ENCODE peak calls at places on chromosomes 1 and 21, in four cellular contexts. One of them, this sample, is unnamed.
A peak's percentile ranks its signal among the peaks of the same experiment; 100 is the strongest.

GRCh38 chr1:174996474-174996873 is 3.3 kb upstream of the CACYBP start:
- DNase-seq in fibroblast of pulmonary artery: peak; percentile 51
- DNase-seq in adrenal gland: no peak
- DNase-seq in pancreas: no peak
- DNase-seq in this sample: peak; percentile 50

GRCh38 chr1:82399093-82399492 is 598.4 kb downstream of the ADGRL2 start:
- DNase-seq in fibroblast of pulmonary artery: peak; percentile 48
- DNase-seq in adrenal gland: no peak
- DNase-seq in pancreas: no peak
- DNase-seq in this sample: no peak

GRCh38 chr1:41629571-41629970 is 145.1 kb upstream of the EDN2 start:
- DNase-seq in fibroblast of pulmonary artery: peak; percentile 78
- DNase-seq in adrenal gland: no peak
- DNase-seq in pancreas: no peak
- DNase-seq in this sample: peak; percentile 53

GRCh38 chr1:63281753-63282152 is 40.6 kb upstream of the FOXD3 start:
- DNase-seq in fibroblast of pulmonary artery: no peak
- DNase-seq in adrenal gland: no peak
- DNase-seq in pancreas: no peak
- DNase-seq in this sample: no peak

GRCh38 chr1:156050376-156050775 is 3.2 kb downstream of the UBQLN4 start:
- DNase-seq in fibroblast of pulmonary artery: no peak
- DNase-seq in adrenal gland: no peak
- DNase-seq in pancreas: no peak
- DNase-seq in this sample: no peak

GRCh38 chr1:236753554-236753953 is 41.5 kb upstream of the MTR start:
- DNase-seq in fibroblast of pulmonary artery: peak; percentile 23
- DNase-seq in adrenal gland: no peak
- DNase-seq in pancreas: no peak
- DNase-seq in this sample: peak; percentile 17

GRCh38 chr1:57464756-57465155 is 40.9 kb upstream of the DAB1 start:
- DNase-seq in fibroblast of pulmonary artery: no peak
- DNase-seq in adrenal gland: no peak
- DNase-seq in pancreas: no peak
- DNase-seq in this sample: no peak

GRCh38 chr1:235142991-235143390 is 14.4 kb upstream of the TOMM20 start:
- DNase-seq in fibroblast of pulmonary artery: no peak
- DNase-seq in adrenal gland: no peak
- DNase-seq in pancreas: no peak
- DNase-seq in this sample: no peak

GRCh38 chr1:46767649-46768282 is 31.1 kb upstream of the CYP4B1 start:
- DNase-seq in fibroblast of pulmonary artery: no peak
- DNase-seq in adrenal gland: no peak
- DNase-seq in pancreas: no peak
- DNase-seq in this sample: no peak

GRCh38 chr1:197666769-197667285 is 108.5 kb downstream of the DENND1B start:
- DNase-seq in fibroblast of pulmonary artery: no peak
- DNase-seq in adrenal gland: no peak
- DNase-seq in pancreas: no peak
- DNase-seq in this sample: no peak

GRCh38 chr1:202367200-202367742 is 18.8 kb downstream of the PPP1R12B start:
- DNase-seq in fibroblast of pulmonary artery: no peak
- DNase-seq in adrenal gland: no peak
- DNase-seq in pancreas: no peak
- DNase-seq in this sample: no peak

GRCh38 chr1:150551049-150551783 is 2.0 kb downstream of the ADAMTSL4 start:
- DNase-seq in fibroblast of pulmonary artery: peak; percentile 34
- DNase-seq in adrenal gland: no peak
- DNase-seq in pancreas: no peak
- DNase-seq in this sample: no peak

GRCh38 chr1:64864018-64864945 is 102.1 kb downstream of the JAK1 start:
- DNase-seq in fibroblast of pulmonary artery: peak; percentile 37
- DNase-seq in adrenal gland: peak; percentile 45
- DNase-seq in pancreas: peak; percentile 59
- DNase-seq in this sample: peak; percentile 83

GRCh38 chr1:117825414-117825813 is 104.0 kb downstream of the GDAP2 start:
- DNase-seq in fibroblast of pulmonary artery: no peak
- DNase-seq in adrenal gland: no peak
- DNase-seq in pancreas: no peak
- DNase-seq in this sample: no peak

GRCh38 chr1:173477286-173478098 is at the start of gene PRDX6:
- DNase-seq in fibroblast of pulmonary artery: peak; percentile 83
- DNase-seq in adrenal gland: peak; percentile 74
- DNase-seq in pancreas: peak; percentile 81
- DNase-seq in this sample: peak; percentile 84

GRCh38 chr1:223137402-223138100 is 5.5 kb downstream of the TLR5 start:
- DNase-seq in fibroblast of pulmonary artery: peak; percentile 90
- DNase-seq in adrenal gland: peak; percentile 56
- DNase-seq in pancreas: no peak
- DNase-seq in this sample: peak; percentile 84

GRCh38 chr1:78003070-78003751 is 1.5 kb upstream of the DNAJB4 start:
- DNase-seq in fibroblast of pulmonary artery: peak; percentile 43
- DNase-seq in adrenal gland: no peak
- DNase-seq in pancreas: no peak
- DNase-seq in this sample: no peak

GRCh38 chr1:104933846-104934245 is 1184.1 kb downstream of the AMY1C start:
- DNase-seq in fibroblast of pulmonary artery: no peak
- DNase-seq in adrenal gland: no peak
- DNase-seq in pancreas: no peak
- DNase-seq in this sample: no peak

GRCh38 chr21:26884436-26884835 is 39.2 kb upstream of the ADAMTS1 start:
- DNase-seq in fibroblast of pulmonary artery: no peak
- DNase-seq in adrenal gland: no peak
- DNase-seq in pancreas: no peak
- DNase-seq in this sample: no peak

GRCh38 chr1:221998186-221998612 is 256.3 kb upstream of the DUSP10 start:
- DNase-seq in fibroblast of pulmonary artery: peak; percentile 56
- DNase-seq in adrenal gland: no peak
- DNase-seq in pancreas: no peak
- DNase-seq in this sample: no peak

GRCh38 chr1:202957733-202958543 is at the start of gene ADIPOR1:
- DNase-seq in fibroblast of pulmonary artery: peak; percentile 83
- DNase-seq in adrenal gland: peak; percentile 91
- DNase-seq in pancreas: peak; percentile 97
- DNase-seq in this sample: peak; percentile 95

GRCh38 chr21:32167513-32167912 is 111.3 kb downstream of the MIS18A start:
- DNase-seq in fibroblast of pulmonary artery: no peak
- DNase-seq in adrenal gland: no peak
- DNase-seq in pancreas: no peak
- DNase-seq in this sample: no peak

GRCh38 chr1:40917995-40918711 is 56.0 kb upstream of the CITED4 start:
- DNase-seq in fibroblast of pulmonary artery: no peak
- DNase-seq in adrenal gland: no peak
- DNase-seq in pancreas: no peak
- DNase-seq in this sample: no peak

GRCh38 chr21:45170987-45171386 is 96.6 kb downstream of the ADARB1 start:
- DNase-seq in fibroblast of pulmonary artery: no peak
- DNase-seq in adrenal gland: no peak
- DNase-seq in pancreas: no peak
- DNase-seq in this sample: no peak

GRCh38 chr1:168637350-168637991 is 61.1 kb downstream of the XCL1 start:
- DNase-seq in fibroblast of pulmonary artery: peak; percentile 61
- DNase-seq in adrenal gland: no peak
- DNase-seq in pancreas: no peak
- DNase-seq in this sample: peak; percentile 67
- TF ChIP-seq CTCF in fibroblast of pulmonary artery: peak; percentile 77
- TF ChIP-seq CTCF in adrenal gland: peak; percentile 56
- TF ChIP-seq CTCF in pancreas: peak; percentile 61
- TF ChIP-seq CTCF in this sample: peak; percentile 79

GRCh38 chr1:217311766-217312165 is 319.1 kb downstream of the GPATCH2 start:
- DNase-seq in fibroblast of pulmonary artery: peak; percentile 36
- DNase-seq in adrenal gland: no peak
- DNase-seq in pancreas: no peak
- DNase-seq in this sample: no peak
- TF ChIP-seq CTCF in fibroblast of pulmonary artery: peak; percentile 32
- TF ChIP-seq CTCF in adrenal gland: no peak
- TF ChIP-seq CTCF in pancreas: no peak
- TF ChIP-seq CTCF in this sample: no peak

GRCh38 chr1:27522860-27523665 is 33.1 kb upstream of the WASF2 start:
- DNase-seq in fibroblast of pulmonary artery: peak; percentile 41
- DNase-seq in adrenal gland: no peak
- DNase-seq in pancreas: no peak
- DNase-seq in this sample: no peak
- TF ChIP-seq CTCF in fibroblast of pulmonary artery: peak; percentile 29
- TF ChIP-seq CTCF in adrenal gland: no peak
- TF ChIP-seq CTCF in pancreas: no peak
- TF ChIP-seq CTCF in this sample: peak; percentile 40

DNA sequence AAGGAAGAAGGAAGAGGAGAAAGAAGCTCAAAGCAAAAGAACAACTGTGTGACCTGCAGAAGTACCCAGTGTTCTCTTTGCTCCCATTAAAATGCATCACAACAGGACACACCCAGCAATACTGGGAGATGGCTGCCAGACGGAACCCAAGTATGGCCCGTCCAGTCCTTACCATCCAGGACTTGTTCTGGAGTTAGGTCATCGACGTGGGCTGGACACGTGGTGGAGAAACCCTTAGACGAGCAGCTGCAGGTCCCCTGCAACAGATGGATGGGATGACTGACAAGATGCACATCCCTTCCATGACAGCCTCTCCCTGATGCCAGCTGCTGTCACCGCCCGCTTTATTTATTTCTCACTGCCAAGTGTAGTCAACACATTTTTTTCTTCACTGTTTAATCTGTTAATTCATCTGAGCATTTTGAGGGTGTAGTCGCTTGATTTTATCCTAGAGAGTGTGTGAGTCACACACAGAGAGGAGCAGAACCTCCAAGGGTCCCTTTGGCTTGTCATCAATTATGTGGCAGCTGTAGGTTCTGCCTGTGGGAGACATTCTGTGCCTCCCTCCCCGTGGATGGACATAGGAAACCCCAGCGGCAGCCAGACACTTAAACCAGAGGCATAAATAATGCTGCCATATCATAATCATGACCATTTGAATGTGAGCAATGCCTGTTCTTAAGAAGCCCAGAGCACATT is 80.9 kb downstream of the ABCA4 start:
- DNase-seq in fibroblast of pulmonary artery: no peak
- DNase-seq in adrenal gland: no peak
- DNase-seq in pancreas: no peak
- DNase-seq in this sample: no peak
- TF ChIP-seq CTCF in fibroblast of pulmonary artery: no peak
- TF ChIP-seq CTCF in adrenal gland: peak; percentile 20
- TF ChIP-seq CTCF in pancreas: peak; percentile 4
- TF ChIP-seq CTCF in this sample: no peak

This sample was measured in epithelial cell of esophagus.